ENCODE peak calls at places on chromosomes 12 and 14, in six cellular contexts. S, A, H, J, Y and G are unnamed samples.

GRCh38 chr14:71620401-71620800 is 311.8 kb upstream of the RGS6 start:
- DNase-seq in S (no peak), A (no peak), H (no peak), Y (no peak), J (no peak), G (no peak)

GRCh38 chr14:105065280-105066228 is at the start of gene GPR132:
- DNase-seq in Y (peak), J (peak), A (no peak), S (peak), H (peak), G (no peak)

GRCh38 chr12:3421191-3421590 is 69.8 kb upstream of the PRMT8 start:
- DNase-seq in H (no peak), S (no peak), J (no peak), Y (no peak), A (no peak), G (no peak)

GRCh38 chr12:15806826-15807225 is 17.6 kb upstream of the EPS8 start:
- DNase-seq in J (no peak), H (no peak), Y (no peak), S (no peak), A (no peak), G (no peak)

GRCh38 chr14:99503848-99504453 is 22.7 kb downstream of the CCNK start:
- DNase-seq in Y (no peak), S (no peak), A (no peak), J (no peak), H (no peak), G (no peak)

GRCh38 chr14:101031186-101031585 is 127.7 kb upstream of the RTL1 start:
- DNase-seq in J (peak), Y (no peak), H (no peak), A (no peak), S (no peak), G (no peak)

GRCh38 chr12:54395545-54395944 is 11.0 kb upstream of the ZNF385A start:
- DNase-seq in H (no peak), J (no peak), A (no peak), Y (no peak), S (no peak), G (no peak)

GRCh38 chr14:99163446-99163845 is 108.6 kb downstream of the BCL11B start:
- DNase-seq in S (no peak), Y (no peak), J (peak), H (no peak), A (no peak), G (peak)

GRCh38 chr14:85572845-85573244 is 42.9 kb downstream of the FLRT2 start:
- DNase-seq in H (no peak), J (no peak), Y (no peak), A (no peak), S (no peak), G (no peak)

DNA sequence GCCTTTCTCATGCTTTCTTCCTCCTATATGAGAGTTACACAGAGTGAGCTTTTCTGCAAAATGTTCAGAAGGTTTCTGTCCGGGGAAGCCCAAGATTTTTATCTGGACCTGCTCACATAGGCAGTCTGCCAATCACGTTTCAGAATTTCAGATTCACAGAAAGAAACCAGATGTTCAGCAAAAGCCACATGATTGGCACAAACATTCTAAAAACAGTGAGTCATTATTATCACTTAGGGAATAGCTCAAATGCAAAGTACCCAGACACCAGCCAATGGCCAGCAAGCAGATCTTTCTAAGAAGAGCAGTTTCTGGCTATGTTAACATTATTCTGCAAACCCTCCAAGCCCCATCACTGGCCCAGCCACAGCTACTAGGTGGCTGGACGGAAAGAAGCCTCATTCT is 1558.5 kb upstream of the TMEM132C start:
- DNase-seq in J (no peak), A (no peak), Y (no peak), S (no peak), H (no peak), G (no peak)
- TF ChIP-seq POLR2AphosphoS5 in J (no peak), A (no peak), Y (no peak), S (no peak), H (no peak), G (no peak)

GRCh38 chr14:23577710-23578392 is 739 bp downstream of the JPH4 start:
- DNase-seq in A (no peak), J (peak), S (no peak), H (peak), Y (no peak), G (no peak)

GRCh38 chr14:23579311-23579630 is 681 bp upstream of the JPH4 start:
- DNase-seq in J (no peak), Y (no peak), S (no peak), H (peak), A (peak), G (no peak)

GRCh38 chr14:23579739-23580138 is 1.1 kb upstream of the JPH4 start:
- DNase-seq in Y (no peak), S (no peak), H (no peak), J (no peak), A (peak), G (no peak)

GRCh38 chr14:23577004-23577681 is 1.4 kb downstream of the JPH4 start:
- DNase-seq in S (no peak), Y (no peak), A (no peak), J (peak), H (peak), G (peak)

DNA sequence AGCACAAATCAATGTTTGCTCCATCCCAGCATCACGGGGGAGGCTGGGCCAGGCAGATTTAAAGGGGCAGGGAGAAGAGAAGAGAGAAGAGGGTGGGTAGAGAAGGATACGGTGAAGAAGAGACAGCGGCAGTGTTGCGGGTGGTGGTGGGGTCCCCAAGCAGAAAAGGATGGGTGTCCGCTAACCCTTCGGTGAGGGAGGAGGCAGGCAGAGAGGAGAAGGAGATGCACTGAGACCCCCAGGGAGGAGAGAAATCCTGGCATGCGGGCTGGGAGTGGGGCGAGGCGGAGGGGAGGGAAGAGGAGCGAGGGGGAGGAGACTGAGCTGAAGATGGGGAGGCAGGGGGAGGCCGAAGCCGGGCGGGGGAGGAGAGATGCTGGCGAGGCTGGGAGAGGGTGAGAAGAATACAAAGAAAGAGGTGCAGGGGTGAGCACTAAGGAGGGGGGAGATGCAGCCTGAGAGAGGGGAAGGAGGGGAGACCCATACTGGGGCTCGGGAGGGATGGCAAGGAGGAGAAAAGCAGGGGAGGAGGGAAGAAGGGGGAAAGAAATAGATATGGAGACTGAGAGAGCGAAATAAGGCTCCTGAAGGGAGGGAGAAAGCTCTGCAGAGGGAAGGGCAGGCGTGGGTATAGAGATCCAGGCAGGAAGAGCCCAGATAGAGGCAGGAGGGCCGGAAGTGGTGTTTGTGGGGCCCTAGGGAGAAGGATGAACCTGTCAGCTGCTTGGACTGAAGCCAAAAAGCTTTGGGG is at the start of gene JPH4:
- DNase-seq in A (no peak), S (no peak), J (peak), H (peak), Y (no peak), G (peak)
- TF ChIP-seq POLR2AphosphoS5 in A (no peak), S (no peak), J (no peak), H (no peak), Y (no peak), G (no peak)

GRCh38 chr12:1217191-1217949 is 226.3 kb downstream of the ERC1 start:
- DNase-seq in H (no peak), J (no peak), A (no peak), S (no peak), Y (no peak), G (no peak)
- TF ChIP-seq POLR2AphosphoS5 in H (peak), J (no peak), A (no peak), S (no peak), Y (no peak), G (no peak)

DNA sequence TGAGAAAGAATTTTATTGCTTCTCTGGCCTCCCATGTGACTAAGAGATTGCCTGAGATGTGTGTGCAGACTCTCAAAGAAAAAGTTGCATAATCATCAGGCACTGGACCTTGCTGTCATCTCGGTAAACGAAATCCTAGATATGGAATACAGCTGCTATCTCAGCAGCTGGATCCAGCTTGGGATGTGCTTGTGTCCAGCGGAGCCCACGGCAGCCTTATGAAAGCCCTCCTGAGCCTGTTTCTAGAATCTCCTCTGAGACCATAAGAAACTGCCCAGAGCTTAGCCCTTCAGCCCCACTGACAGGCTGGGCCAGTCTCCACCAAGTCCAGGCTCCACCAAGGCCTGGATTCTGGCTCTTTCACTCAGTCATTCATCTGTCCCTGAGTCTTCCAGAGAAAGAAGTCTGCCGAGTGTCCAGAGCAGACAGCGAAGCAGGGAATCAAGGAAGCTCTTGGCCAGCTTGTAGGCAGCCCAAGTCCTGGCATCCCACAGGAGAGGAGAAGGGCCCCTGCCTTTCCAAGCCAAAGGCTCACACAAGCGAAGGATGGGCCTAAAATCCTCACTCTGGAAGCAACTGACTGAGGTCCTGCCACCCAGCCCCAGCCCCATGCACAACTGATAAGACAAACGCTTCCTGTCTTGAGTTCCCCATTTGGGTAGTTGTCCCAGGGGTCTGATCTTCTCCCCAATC is 97.8 kb downstream of the SEC23A start:
- DNase-seq in J (no peak), A (no peak), H (peak), S (no peak), Y (peak), G (no peak)
- TF ChIP-seq POLR2AphosphoS5 in J (no peak), A (no peak), H (peak), S (no peak), Y (peak), G (no peak)

GRCh38 chr12:94206886-94207285 is 58.5 kb downstream of the PLXNC1 start:
- DNase-seq in S (no peak), A (no peak), H (no peak), Y (no peak), J (no peak), G (no peak)

GRCh38 chr12:94211011-94211410 is 62.6 kb downstream of the PLXNC1 start:
- DNase-seq in H (no peak), A (no peak), J (no peak), S (no peak), Y (no peak), G (no peak)

GRCh38 chr12:94207467-94208432 is 59.4 kb downstream of the PLXNC1 start:
- DNase-seq in J (no peak), A (no peak), Y (peak), S (peak), H (no peak), G (no peak)

GRCh38 chr12:94209240-94209639 is 60.9 kb downstream of the PLXNC1 start:
- DNase-seq in S (no peak), Y (no peak), H (no peak), J (no peak), A (no peak), G (no peak)

DNA sequence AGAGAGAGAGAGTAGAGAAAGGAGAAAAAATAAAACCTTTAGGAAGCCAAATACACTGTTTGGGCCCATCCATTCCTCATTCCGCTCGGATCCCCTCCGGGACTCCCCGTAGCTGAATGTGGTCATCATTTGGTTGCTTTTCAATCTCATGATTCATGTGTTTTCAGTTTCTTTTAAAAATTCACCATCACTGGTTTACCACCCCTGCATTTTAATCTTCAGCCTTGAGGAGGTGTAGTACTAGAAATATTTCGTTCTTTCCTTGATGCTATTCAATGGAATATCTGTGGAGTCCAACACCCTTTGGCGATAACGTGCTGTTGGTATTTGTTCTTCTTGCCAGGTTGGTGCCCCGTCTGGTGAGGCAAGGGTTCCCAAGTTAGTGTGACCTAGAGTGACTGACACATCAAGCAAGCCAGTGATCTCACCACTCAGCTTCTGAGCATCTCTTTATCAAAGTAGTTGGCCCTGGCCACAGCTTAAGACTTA is 60.1 kb downstream of the PLXNC1 start:
- DNase-seq in J (no peak), S (no peak), Y (no peak), A (no peak), H (no peak), G (no peak)
- TF ChIP-seq POLR2AphosphoS5 in J (no peak), S (no peak), Y (no peak), A (no peak), H (no peak), G (no peak)

DNA sequence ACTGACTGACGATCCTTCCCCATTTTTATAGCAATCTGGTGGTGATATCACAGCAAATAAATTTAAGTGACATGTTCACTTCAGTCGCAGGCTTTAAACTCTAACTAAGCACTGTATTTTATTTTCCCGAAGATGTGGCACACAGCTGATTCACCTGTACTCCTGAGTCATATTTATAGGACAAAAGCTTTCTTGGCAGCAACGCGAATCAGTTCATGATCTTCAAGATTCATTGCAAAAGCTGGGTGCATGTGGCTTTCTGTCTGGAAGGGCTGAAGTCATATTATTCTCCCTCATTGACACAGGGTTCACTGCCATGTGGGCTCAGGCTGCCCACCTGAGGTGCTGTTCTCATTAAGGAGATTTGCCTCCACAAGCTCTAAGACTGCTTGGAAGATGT is 79.8 kb upstream of the TUNAR start:
- DNase-seq in J (no peak), S (no peak), Y (no peak), H (no peak), A (no peak), G (no peak)
- TF ChIP-seq POLR2AphosphoS5 in J (no peak), S (no peak), Y (no peak), H (no peak), A (no peak), G (no peak)

DNA sequence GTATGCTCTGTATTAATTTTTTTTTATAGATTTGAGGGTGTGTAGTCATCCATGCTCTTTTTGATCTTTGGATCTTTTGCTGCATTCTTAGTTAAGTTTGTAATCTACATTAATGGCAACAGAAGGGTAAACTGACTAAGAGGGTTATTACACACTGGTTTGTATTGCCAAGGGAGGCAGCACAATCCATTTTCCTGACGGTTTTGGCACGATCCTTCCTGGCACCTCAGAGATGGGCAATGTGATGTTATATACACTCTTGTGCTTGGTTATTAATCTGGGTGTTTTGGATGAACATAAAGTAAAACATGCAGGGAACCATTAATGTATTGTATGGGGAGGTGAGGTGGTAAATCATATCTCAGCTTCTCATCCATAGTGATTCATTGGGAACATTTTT is 98.8 kb upstream of the SLC38A2 start:
- DNase-seq in S (no peak), H (no peak), Y (no peak), A (no peak), J (no peak), G (no peak)
- TF ChIP-seq POLR2AphosphoS5 in S (no peak), H (no peak), Y (no peak), A (no peak), J (no peak), G (no peak)

GRCh38 chr12:95059984-95060383 is 13.4 kb downstream of the NR2C1 start:
- DNase-seq in Y (no peak), H (no peak), J (no peak), S (no peak), A (no peak), G (no peak)
- TF ChIP-seq POLR2AphosphoS5 in Y (no peak), H (no peak), J (no peak), S (no peak), A (no peak), G (no peak)

DNA sequence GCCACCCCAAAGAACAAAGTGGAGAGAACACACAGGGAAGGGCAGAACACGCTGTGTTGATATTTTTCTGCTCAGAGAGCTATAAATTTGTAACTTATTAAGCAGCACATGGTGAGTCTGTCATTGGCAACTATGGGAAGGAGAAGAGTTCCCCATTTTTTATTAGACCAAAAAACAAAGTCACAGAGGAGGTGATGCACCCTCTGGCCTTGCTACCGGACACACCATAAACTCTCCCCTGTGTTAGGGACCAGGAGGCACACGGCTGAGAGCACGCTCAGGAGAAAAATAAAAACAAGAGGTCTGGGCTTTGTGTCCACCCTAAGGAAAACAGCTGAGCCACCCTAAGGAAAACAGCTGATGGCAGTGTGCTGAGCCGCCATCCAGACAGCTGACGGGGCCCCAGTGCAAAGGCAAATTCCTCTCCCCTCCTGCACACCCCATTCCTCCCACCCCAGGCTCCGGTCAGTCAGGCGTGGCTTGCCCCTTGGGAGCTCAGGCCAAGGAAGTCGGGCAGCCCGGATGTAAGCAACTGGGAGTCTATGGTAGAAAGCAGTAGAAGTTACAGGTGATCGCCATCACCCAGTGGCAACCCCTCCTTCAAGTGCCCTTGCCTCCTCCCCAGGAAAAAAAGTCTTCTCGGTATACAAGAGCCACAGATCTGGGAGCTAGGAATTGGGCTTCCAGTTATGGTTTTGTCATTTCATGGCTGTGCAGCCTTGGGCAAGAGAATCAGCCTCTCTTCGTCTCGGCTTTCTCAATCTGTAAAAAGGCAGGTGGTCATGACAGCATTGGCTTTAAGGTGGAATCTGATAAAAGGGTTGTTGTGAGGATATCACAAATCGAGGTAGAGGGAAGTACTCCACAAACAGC is 2.4 kb downstream of the PXN start:
- DNase-seq in J (no peak), S (no peak), A (no peak), H (no peak), Y (no peak), G (no peak)
- TF ChIP-seq POLR2AphosphoS5 in J (no peak), S (no peak), A (no peak), H (no peak), Y (no peak), G (no peak)